ENCODE peak calls at places on chromosomes 16 and 17, in four cellular contexts. H is HuH-7.5; V is activated CD4-positive, alpha-beta T cell treated with anti-CD3 and anti-CD28 coated beads for 48 hours; O is ACHN. G is an unnamed sample.

GRCh38 chr16:50548659-50549560 is 714 bp downstream of the NKD1 start:
- DNase-seq in H (peak), V (peak), O (peak), G (no peak)

GRCh38 chr16:2926660-2927646 is 15.2 kb downstream of the FLYWCH1 start:
- DNase-seq in H (peak), V (peak), O (peak), G (peak)

GRCh38 chr16:19419691-19420060 is 2.0 kb downstream of the TMC5 start:
- DNase-seq in H (no peak), V (no peak), O (peak), G (no peak)

GRCh38 chr17:32440722-32441121 is 3.6 kb upstream of the PSMD11 start:
- DNase-seq in H (no peak), V (no peak), O (no peak), G (no peak)

GRCh38 chr17:6279659-6280058 is 155.3 kb downstream of the AIPL1 start:
- DNase-seq in H (peak), V (peak), O (peak), G (peak)

GRCh38 chr17:82003411-82004381 is 19.0 kb downstream of the CENPX start:
- DNase-seq in H (peak), V (peak), O (peak), G (peak)

GRCh38 chr16:85490971-85491771 is 122.0 kb upstream of the GSE1 start:
- DNase-seq in H (peak), V (peak), O (peak), G (peak)

GRCh38 chr16:75080205-75081029 is 36.2 kb downstream of the LDHD start:
- DNase-seq in H (no peak), V (no peak), O (no peak), G (no peak)

GRCh38 chr16:80720759-80721470 is 83.5 kb downstream of the CDYL2 start:
- DNase-seq in H (no peak), V (no peak), O (peak), G (no peak)

GRCh38 chr17:63571632-63572310 is 21.5 kb downstream of the DCAF7 start:
- DNase-seq in H (no peak), V (no peak), O (peak), G (no peak)